ENCODE peak calls at places on chromosomes 11 and 22, in ten cellular contexts. J, Y, F, O, I, C, B, N, Q and P are unnamed samples.

GRCh38 chr11:9760180-9760550 is 96.3 kb downstream of the SWAP70 start:
- DNase-seq in Q (peak; percentile 98), B (peak; percentile 30), F (no peak), C (no peak), I (no peak), J (peak; percentile 96), N (no peak), O (peak; percentile 95), Y (peak; percentile 76), P (peak; percentile 86)

GRCh38 chr11:115290479-115291390 is 213.5 kb downstream of the CADM1 start:
- DNase-seq in N (no peak), F (no peak), B (no peak), Y (no peak), J (no peak), I (no peak), C (no peak), O (no peak), Q (no peak), P (no peak)

GRCh38 chr11:129846508-129847335 is 31.1 kb downstream of the TMEM45B start:
- DNase-seq in C (no peak), Q (peak; percentile 91), F (peak; percentile 79), O (no peak), J (peak; percentile 93), Y (peak; percentile 24), I (no peak), B (no peak), N (no peak), P (peak; percentile 93)

GRCh38 chr11:79055866-79056632 is 384.8 kb downstream of the TENM4 start:
- DNase-seq in I (no peak), J (no peak), C (no peak), Y (no peak), F (peak; percentile 91), Q (peak; percentile 80), N (no peak), B (no peak), O (no peak), P (peak; percentile 61)

GRCh38 chr11:128576555-128576954 is 10.8 kb downstream of the ETS1 start:
- DNase-seq in O (no peak), N (no peak), Q (no peak), Y (no peak), F (no peak), B (no peak), I (no peak), J (no peak), C (no peak), P (no peak)

GRCh38 chr11:73931039-73931645 is 19.7 kb upstream of the DNAJB13 start:
- DNase-seq in F (peak; percentile 58), C (peak; percentile 62), N (no peak), Y (no peak), B (no peak), O (no peak), J (peak; percentile 92), Q (peak; percentile 82), I (peak; percentile 53), P (peak; percentile 52)

GRCh38 chr11:12725047-12725862 is 51.0 kb downstream of the TEAD1 start:
- DNase-seq in O (no peak), C (no peak), B (no peak), Y (no peak), N (peak; percentile 36), Q (no peak), J (no peak), I (no peak), F (no peak), P (no peak)

GRCh38 chr22:28410050-28410816 is 269.4 kb downstream of the TTC28 start:
- DNase-seq in N (no peak), B (no peak), Y (no peak), F (no peak), C (no peak), Q (peak; percentile 64), I (no peak), J (peak; percentile 39), O (no peak), P (no peak)

GRCh38 chr22:40524392-40525249 is 111.9 kb downstream of the MRTFA start:
- DNase-seq in F (no peak), N (no peak), I (no peak), C (peak; percentile 15), O (no peak), B (no peak), Y (no peak), J (peak; percentile 18), Q (peak; percentile 70), P (no peak)

GRCh38 chr11:116379185-116379828 is 393.5 kb downstream of the BUD13 start:
- DNase-seq in J (no peak), B (no peak), C (peak; percentile 47), Y (peak; percentile 11), I (no peak), F (no peak), O (no peak), Q (peak; percentile 5), N (peak; percentile 86), P (no peak)

GRCh38 chr22:20015971-20016733 is 471 bp downstream of the ARVCF start:
- DNase-seq in B (no peak), Y (peak; percentile 33), N (peak; percentile 46), Q (no peak), I (no peak), O (peak; percentile 66), J (peak; percentile 81), F (no peak), C (peak; percentile 99), P (no peak)

GRCh38 chr22:20013382-20013871 is 3.2 kb downstream of the ARVCF start:
- DNase-seq in B (peak; percentile 45), C (peak; percentile 90), O (peak; percentile 88), I (peak; percentile 47), N (peak; percentile 81), F (no peak), Q (peak; percentile 52), Y (peak; percentile 38), J (peak; percentile 97), P (no peak)

GRCh38 chr22:20012741-20013331 is 3.8 kb downstream of the ARVCF start:
- DNase-seq in J (peak; percentile 87), Y (no peak), C (no peak), F (no peak), O (peak; percentile 44), N (no peak), Q (no peak), I (no peak), B (no peak), P (no peak)

GRCh38 chr22:20015187-20015625 is 1.4 kb downstream of the ARVCF start:
- DNase-seq in B (no peak), F (no peak), I (no peak), C (no peak), Y (no peak), N (no peak), O (no peak), J (peak; percentile 73), Q (no peak), P (no peak)

GRCh38 chr22:20014526-20015186 is 2.0 kb downstream of the ARVCF start:
- DNase-seq in Y (no peak), Q (no peak), J (peak; percentile 77), N (no peak), F (no peak), I (no peak), O (peak; percentile 48), B (no peak), C (no peak), P (no peak)
- TF ChIP-seq CTCF in Y (no peak), Q (no peak), J (no peak), N (no peak), F (no peak), I (no peak), O (no peak), B (no peak), C (peak; percentile 61), P (no peak)

GRCh38 chr11:100629671-100630070 is 57.4 kb upstream of the ARHGAP42 start:
- DNase-seq in Y (no peak), B (no peak), Q (no peak), I (no peak), O (no peak), F (no peak), N (no peak), J (no peak), C (no peak), P (no peak)
- TF ChIP-seq CTCF in Y (no peak), B (no peak), Q (no peak), I (no peak), O (no peak), F (no peak), N (no peak), J (no peak), C (peak; percentile 37), P (no peak)

GRCh38 chr11:65479184-65480145 is 19.4 kb upstream of the MALAT1 start:
- DNase-seq in J (peak; percentile 91), Y (peak; percentile 64), Q (peak; percentile 93), O (peak; percentile 82), F (no peak), I (no peak), C (no peak), N (no peak), B (no peak), P (peak; percentile 96)
- TF ChIP-seq CTCF in J (peak; percentile 64), Y (no peak), Q (peak; percentile 60), O (peak; percentile 41), F (peak; percentile 41), I (peak; percentile 54), C (peak; percentile 65), N (no peak), B (peak; percentile 59), P (peak; percentile 61)

GRCh38 chr11:848988-849824 is 6.6 kb downstream of the TSPAN4 start:
- DNase-seq in N (peak; percentile 76), Q (no peak), Y (no peak), B (no peak), C (no peak), I (no peak), F (no peak), J (peak; percentile 95), O (no peak), P (no peak)

GRCh38 chr11:852762-853161 is 10.1 kb downstream of the TSPAN4 start:
- DNase-seq in F (no peak), O (no peak), J (no peak), C (no peak), Q (no peak), Y (no peak), N (no peak), B (no peak), I (no peak), P (no peak)

GRCh38 chr11:848380-848931 is 5.8 kb downstream of the TSPAN4 start:
- DNase-seq in N (peak; percentile 64), I (no peak), Y (peak; percentile 61), F (no peak), B (no peak), C (peak; percentile 67), J (peak; percentile 99), Q (no peak), O (no peak), P (no peak)

GRCh38 chr11:849951-850776 is 7.5 kb downstream of the TSPAN4 start:
- DNase-seq in I (no peak), O (no peak), B (no peak), N (no peak), Q (no peak), Y (no peak), J (no peak), C (no peak), F (no peak), P (no peak)

GRCh38 chr11:850777-851762 is 8.4 kb downstream of the TSPAN4 start:
- DNase-seq in N (no peak), I (no peak), F (no peak), J (peak; percentile 97), Y (no peak), B (no peak), C (no peak), O (no peak), Q (no peak), P (no peak)
- TF ChIP-seq CTCF in N (no peak), I (no peak), F (no peak), J (peak; percentile 19), Y (no peak), B (no peak), C (peak; percentile 56), O (no peak), Q (no peak), P (peak; percentile 13)